ENCODE peak calls at places on chromosomes 11 and 22, in seven cellular contexts. Y, F, A, H, W, C and B are unnamed samples.
A peak's percentile ranks its signal among the peaks of the same experiment; 100 is the strongest.

GRCh38 chr22:23251445-23252093 is 71.3 kb downstream of the BCR start:
- DNase-seq in H (peak; percentile 49), C (peak; percentile 9), A (no peak), F (no peak), Y (peak; percentile 39), W (no peak), B (no peak)

GRCh38 chr11:3840870-3841425 is at the start of gene RHOG:
- DNase-seq in A (peak; percentile 90), Y (peak; percentile 79), H (peak; percentile 86), F (peak; percentile 72), C (peak; percentile 87), W (peak; percentile 93), B (no peak)

GRCh38 chr22:46681010-46681409 is 57.0 kb downstream of the CERK start:
- DNase-seq in C (peak; percentile 22), A (no peak), H (peak; percentile 12), W (no peak), F (no peak), Y (no peak), B (no peak)

GRCh38 chr11:60931897-60932296 is 7.6 kb downstream of the TMEM132A start:
- DNase-seq in F (no peak), W (no peak), Y (no peak), C (no peak), H (no peak), A (no peak), B (peak; percentile 69)

GRCh38 chr11:35046606-35047005 is 92.4 kb upstream of the CD44 start:
- DNase-seq in Y (no peak), A (no peak), F (no peak), H (no peak), C (no peak), W (no peak), B (no peak)

GRCh38 chr11:1162498-1163311 is 5.0 kb downstream of the MUC5AC start:
- DNase-seq in C (no peak), F (no peak), H (no peak), Y (no peak), W (no peak), A (no peak), B (peak; percentile 8)

GRCh38 chr11:132941024-132941646 is 591.2 kb downstream of the OPCML start:
- DNase-seq in A (no peak), C (no peak), H (peak; percentile 62), F (peak; percentile 70), Y (peak; percentile 24), W (no peak), B (no peak)

GRCh38 chr11:133842053-133842452 is 3.3 kb downstream of the SPATA19 start:
- DNase-seq in Y (no peak), A (no peak), C (no peak), W (no peak), H (no peak), F (no peak), B (no peak)

GRCh38 chr11:110409174-110409573 is 20.6 kb upstream of the FDX1 start:
- DNase-seq in F (no peak), H (peak; percentile 14), A (no peak), W (no peak), Y (no peak), C (no peak), B (no peak)

GRCh38 chr11:73314121-73314948 is 6.3 kb downstream of the ARHGEF17 start:
- DNase-seq in F (no peak), W (no peak), C (peak; percentile 30), H (peak; percentile 67), Y (no peak), A (peak; percentile 69), B (no peak)

GRCh38 chr11:10858505-10859360 is 880 bp upstream of the ZBED5 start:
- DNase-seq in A (peak; percentile 66), F (peak; percentile 72), C (no peak), H (no peak), W (peak; percentile 54), Y (no peak), B (peak; percentile 60)

GRCh38 chr11:1092145-1092670 is 17.5 kb downstream of the MUC2 start:
- DNase-seq in C (no peak), W (no peak), F (no peak), Y (no peak), A (no peak), H (no peak), B (no peak)

GRCh38 chr11:75625970-75626691 is 42.7 kb downstream of the MAP6 start:
- DNase-seq in C (peak; percentile 17), A (no peak), Y (peak; percentile 47), F (no peak), H (peak; percentile 88), W (no peak), B (no peak)

GRCh38 chr11:87176044-87176443 is 138.3 kb downstream of the TMEM135 start:
- DNase-seq in H (peak; percentile 64), A (no peak), C (peak; percentile 13), F (no peak), W (no peak), Y (no peak), B (no peak)

GRCh38 chr22:21042978-21043855 is 2.5 kb upstream of the LRRC74B start:
- DNase-seq in W (no peak), H (peak; percentile 35), Y (no peak), C (no peak), A (no peak), F (peak; percentile 8), B (no peak)

GRCh38 chr11:12215192-12215591 is 104.8 kb downstream of the MICAL2 start:
- DNase-seq in W (no peak), H (no peak), Y (no peak), A (no peak), F (peak; percentile 58), C (no peak), B (no peak)

GRCh38 chr22:40247976-40248375 is 70.3 kb downstream of the TNRC6B start:
- DNase-seq in H (no peak), C (no peak), Y (no peak), F (no peak), W (peak; percentile 51), A (no peak), B (no peak)

GRCh38 chr22:23399367-23400285 is 180.5 kb downstream of the IGLL1 start:
- DNase-seq in F (no peak), A (no peak), C (no peak), Y (no peak), H (no peak), W (no peak), B (no peak)

GRCh38 chr11:27158763-27159679 is 118.4 kb downstream of the BBOX1 start:
- DNase-seq in F (peak; percentile 85), Y (peak; percentile 78), W (peak; percentile 3), C (peak; percentile 84), H (peak; percentile 84), A (peak; percentile 36), B (no peak)

GRCh38 chr22:31987180-31987579 is 42.8 kb downstream of the YWHAH start:
- DNase-seq in Y (no peak), A (no peak), F (no peak), H (no peak), C (no peak), W (no peak), B (no peak)

GRCh38 chr11:105862736-105863367 is 159.2 kb downstream of the MSANTD4 start:
- DNase-seq in F (peak; percentile 77), Y (peak; percentile 65), C (peak; percentile 27), W (no peak), A (no peak), H (peak; percentile 69), B (no peak)

GRCh38 chr11:76561245-76561644 is 109.3 kb downstream of the LRRC32 start:
- DNase-seq in W (no peak), C (no peak), H (no peak), Y (peak; percentile 42), A (no peak), F (no peak), B (no peak)

GRCh38 chr11:45384016-45384415 is 97.9 kb upstream of the SYT13 start:
- DNase-seq in Y (no peak), W (no peak), H (no peak), F (no peak), A (no peak), C (no peak), B (no peak)

GRCh38 chr11:88651556-88651955 is 314.0 kb upstream of the CTSC start:
- DNase-seq in Y (no peak), C (no peak), A (no peak), H (no peak), W (no peak), F (no peak), B (no peak)

GRCh38 chr11:124876818-124877630 is 11.8 kb downstream of the ROBO3 start:
- DNase-seq in C (no peak), W (no peak), H (no peak), Y (no peak), F (no peak), A (no peak), B (no peak)

GRCh38 chr22:36902143-36902911 is 11.1 kb upstream of the CSF2RB start:
- DNase-seq in Y (no peak), C (no peak), F (no peak), H (no peak), A (no peak), W (no peak), B (no peak)

GRCh38 chr11:34827239-34827638 is 88.9 kb downstream of the APIP start:
- DNase-seq in F (peak; percentile 19), A (no peak), Y (no peak), W (no peak), H (no peak), C (no peak), B (no peak)

GRCh38 chr11:120337133-120337895 is 1.1 kb downstream of the ARHGEF12 start:
- DNase-seq in F (peak; percentile 61), A (peak; percentile 58), W (peak; percentile 18), H (peak; percentile 37), Y (peak; percentile 61), C (no peak), B (no peak)

GRCh38 chr11:77201370-77201769 is 73.3 kb downstream of the MYO7A start:
- DNase-seq in W (no peak), Y (no peak), H (no peak), C (no peak), F (no peak), A (peak; percentile 13), B (peak; percentile 12)

GRCh38 chr11:66985508-66986177 is 10.5 kb downstream of the C11orf86 start:
- DNase-seq in W (no peak), A (peak; percentile 52), F (no peak), H (no peak), C (no peak), Y (no peak), B (no peak)